ENCODE peak calls at places on chromosome 15, in five cellular contexts. V, T, H, L and Z are unnamed samples.

GRCh38 chr15:25426896-25427610 is 11.8 kb downstream of the UBE3A start:
- DNase-seq in V (no peak), T (no peak), H (no peak), L (no peak), Z (no peak)

GRCh38 chr15:33242669-33243191 is 48.2 kb upstream of the FMN1 start:
- DNase-seq in V (no peak), T (no peak), H (peak; percentile 7), L (no peak), Z (no peak)

GRCh38 chr15:38563723-38564519 is 693 bp downstream of the RASGRP1 start:
- DNase-seq in V (peak; percentile 88), T (peak; percentile 84), H (peak; percentile 52), L (peak; percentile 31), Z (peak; percentile 75)

GRCh38 chr15:29734917-29735572 is 87.2 kb downstream of the TJP1 start:
- DNase-seq in V (no peak), T (no peak), H (peak; percentile 35), L (no peak), Z (no peak)

GRCh38 chr15:67132276-67132675 is 66.9 kb downstream of the SMAD3 start:
- DNase-seq in V (no peak), T (no peak), H (no peak), L (no peak), Z (no peak)

GRCh38 chr15:99123706-99124451 is 19.0 kb downstream of the SYNM start:
- DNase-seq in V (no peak), T (peak; percentile 34), H (peak; percentile 93), L (peak; percentile 84), Z (no peak)

GRCh38 chr15:29704950-29705597 is 117.2 kb downstream of the TJP1 start:
- DNase-seq in V (no peak), T (no peak), H (no peak), L (no peak), Z (no peak)

GRCh38 chr15:92048739-92049138 is 195.2 kb downstream of the SLCO3A1 start:
- DNase-seq in V (no peak), T (no peak), H (no peak), L (no peak), Z (no peak)

GRCh38 chr15:50190723-50191122 is 8.7 kb downstream of the SLC27A2 start:
- DNase-seq in V (no peak), T (no peak), H (no peak), L (no peak), Z (no peak)

GRCh38 chr15:90836296-90836871 is 32.0 kb upstream of the FURIN start:
- DNase-seq in V (no peak), T (no peak), H (peak; percentile 69), L (no peak), Z (no peak)

GRCh38 chr15:34799149-34799824 is 3.9 kb upstream of the ACTC1 start:
- DNase-seq in V (no peak), T (peak; percentile 15), H (peak; percentile 23), L (peak; percentile 27), Z (no peak)

GRCh38 chr15:68578175-68578959 is 426 bp upstream of the CORO2B start:
- DNase-seq in V (no peak), T (peak; percentile 71), H (peak; percentile 69), L (peak; percentile 89), Z (peak; percentile 49)

GRCh38 chr15:67125589-67126502 is 60.4 kb downstream of the SMAD3 start:
- DNase-seq in V (no peak), T (peak; percentile 63), H (peak; percentile 97), L (peak; percentile 87), Z (no peak)

GRCh38 chr15:78316211-78317077 is 17.0 kb upstream of the SKIC8 start:
- DNase-seq in V (no peak), T (no peak), H (no peak), L (no peak), Z (no peak)

GRCh38 chr15:85646538-85647091 is 148.1 kb downstream of the KLHL25 start:
- DNase-seq in V (no peak), T (no peak), H (no peak), L (no peak), Z (no peak)

GRCh38 chr15:40766906-40767837 is 2.6 kb upstream of the C15orf62 start:
- DNase-seq in V (no peak), T (no peak), H (peak; percentile 45), L (no peak), Z (no peak)

GRCh38 chr15:95770191-95770590 is 560.3 kb upstream of the NR2F2 start:
- DNase-seq in V (no peak), T (no peak), H (peak; percentile 32), L (no peak), Z (no peak)

GRCh38 chr15:70473623-70474366 is 289.6 kb downstream of the UACA start:
- DNase-seq in V (no peak), T (no peak), H (peak; percentile 62), L (no peak), Z (no peak)

GRCh38 chr15:67006089-67007065 is 59.0 kb upstream of the SMAD3 start:
- DNase-seq in V (no peak), T (no peak), H (peak; percentile 45), L (no peak), Z (no peak)

GRCh38 chr15:91308209-91308608 is 208.2 kb downstream of the SV2B start:
- DNase-seq in V (no peak), T (no peak), H (no peak), L (no peak), Z (no peak)

GRCh38 chr15:40825661-40826088 is 2.8 kb downstream of the PPP1R14D start:
- DNase-seq in V (no peak), T (no peak), H (peak; percentile 16), L (no peak), Z (no peak)

GRCh38 chr15:58523634-58524033 is 91.8 kb downstream of the LIPC start:
- DNase-seq in V (no peak), T (no peak), H (no peak), L (peak; percentile 44), Z (no peak)

GRCh38 chr15:56146756-56147155 is 96.9 kb downstream of the RFX7 start:
- DNase-seq in V (no peak), T (no peak), H (no peak), L (no peak), Z (no peak)

GRCh38 chr15:27850961-27851636 is 248.0 kb downstream of the OCA2 start:
- DNase-seq in V (no peak), T (no peak), H (no peak), L (no peak), Z (no peak)

GRCh38 chr15:72796210-72796514 is 12.6 kb upstream of the ADPGK start:
- DNase-seq in V (no peak), T (no peak), H (no peak), L (no peak), Z (no peak)

GRCh38 chr15:34650177-34650576 is 66.7 kb upstream of the GOLGA8B start:
- DNase-seq in V (no peak), T (no peak), H (peak; percentile 1), L (no peak), Z (no peak)

GRCh38 chr15:91258436-91258779 is 158.4 kb downstream of the SV2B start:
- DNase-seq in V (no peak), T (no peak), H (no peak), L (no peak), Z (no peak)

GRCh38 chr15:100114100-100114499 is 227.7 kb downstream of the ADAMTS17 start:
- DNase-seq in V (no peak), T (no peak), H (peak; percentile 98), L (peak; percentile 83), Z (no peak)

GRCh38 chr15:22811640-22812039 is 25.2 kb downstream of the NIPA1 start:
- DNase-seq in V (no peak), T (peak; percentile 18), H (peak; percentile 30), L (no peak), Z (no peak)
- TF ChIP-seq CTCF in V (no peak), T (peak; percentile 17), H (peak; percentile 39), L (no peak), Z (peak; percentile 35)

DNA sequence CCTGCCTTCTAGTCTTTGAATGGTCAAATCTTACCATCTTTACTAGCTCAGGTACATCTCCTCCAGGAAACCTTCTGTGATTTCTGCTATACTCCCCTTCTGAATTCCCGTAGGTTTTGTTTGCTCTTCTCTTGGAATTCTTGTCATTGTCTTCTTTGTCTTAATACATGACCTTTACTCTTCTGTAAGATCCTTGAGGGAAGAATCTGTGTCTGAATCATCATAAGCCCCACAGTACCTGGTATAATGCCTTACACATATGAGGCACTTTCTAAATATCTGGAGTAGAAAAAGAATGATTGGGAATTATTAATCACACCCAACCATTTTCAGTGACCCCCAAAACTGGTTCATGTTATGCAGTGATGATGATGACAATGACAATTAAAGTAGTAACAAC is 210.1 kb upstream of the NR2E3 start:
- DNase-seq in V (no peak), T (no peak), H (no peak), L (no peak), Z (no peak)
- TF ChIP-seq CTCF in V (no peak), T (no peak), H (no peak), L (no peak), Z (no peak)

DNA sequence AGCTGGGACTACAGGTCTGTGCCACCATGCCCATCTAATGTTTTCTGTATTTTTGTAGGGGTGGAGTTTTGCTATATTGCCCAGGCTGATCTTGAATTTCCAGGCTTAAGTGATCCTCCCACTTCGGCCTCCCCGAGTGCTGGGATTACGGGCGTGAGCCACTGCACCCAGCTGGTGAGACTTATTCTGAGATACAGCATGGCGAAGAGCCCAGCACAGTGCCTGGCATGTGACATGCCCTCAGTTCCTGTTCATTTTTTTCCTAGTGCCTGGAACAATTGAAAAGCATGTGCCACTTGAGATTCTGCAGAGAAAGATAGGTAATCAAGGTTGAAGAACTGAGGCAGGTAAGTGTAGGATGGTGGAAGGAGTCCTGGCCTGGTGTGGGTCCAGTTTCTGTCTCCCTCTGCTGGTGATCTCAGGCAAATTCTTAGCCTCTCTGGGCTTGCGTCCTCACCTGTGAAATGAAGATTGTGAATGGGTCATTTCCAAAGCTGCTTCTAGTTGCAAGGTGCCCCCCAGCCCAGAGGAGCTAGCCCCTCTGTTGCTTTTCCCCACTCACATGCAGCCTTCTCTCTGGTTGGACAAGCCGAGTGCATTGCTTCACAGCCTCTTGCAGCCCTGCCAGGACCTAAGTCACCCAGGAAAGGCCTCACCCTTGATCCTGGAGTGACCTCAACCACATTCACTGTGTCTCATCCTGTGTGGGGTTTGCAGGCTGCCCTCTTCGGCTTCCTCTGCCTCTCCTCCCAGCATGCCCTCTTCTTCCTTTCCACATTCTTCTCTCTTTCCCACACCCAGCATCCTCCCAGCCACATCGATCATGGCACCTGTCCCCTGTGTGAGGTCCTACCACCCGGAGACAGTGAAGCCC is 4.3 kb upstream of the RHCG start:
- DNase-seq in V (no peak), T (no peak), H (no peak), L (no peak), Z (no peak)
- TF ChIP-seq CTCF in V (no peak), T (peak; percentile 6), H (peak; percentile 34), L (no peak), Z (peak; percentile 34)

DNA sequence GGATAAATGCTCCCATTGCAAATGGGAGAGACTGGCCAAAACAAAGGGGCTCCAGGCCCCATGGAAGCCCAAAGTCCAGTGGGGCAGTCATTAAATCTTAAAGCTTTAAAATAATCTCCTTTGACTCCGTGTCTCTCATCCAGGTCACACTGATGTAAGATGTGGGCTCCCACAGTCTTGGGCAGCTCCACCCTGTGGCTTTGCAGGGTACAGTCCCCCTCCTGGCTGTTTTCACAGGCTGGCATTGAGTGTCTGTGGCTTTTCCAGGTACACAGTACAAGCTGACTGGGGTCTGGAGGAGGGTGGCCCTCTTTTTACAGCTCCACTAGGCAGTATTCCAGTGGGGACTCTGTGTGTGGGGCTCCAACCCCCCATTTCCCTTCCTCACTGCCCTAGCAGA is 45.9 kb downstream of the NIPA2 start:
- DNase-seq in V (no peak), T (no peak), H (no peak), L (no peak), Z (no peak)
- TF ChIP-seq CTCF in V (no peak), T (peak; percentile 28), H (peak; percentile 21), L (no peak), Z (peak; percentile 34)